ENCODE peak calls at places on chromosomes 1 and 21, in nine cellular contexts. X is AG10803; F is tibial artery; G is ascending aorta; C is OCI-LY7; D is K562; V is epithelial cell of proximal tubule; K is naive thymus-derived CD4-positive, alpha-beta T cell; H is foreskin fibroblast. Q is an unnamed sample.

GRCh38 chr1:228306275-228307217 is 98.7 kb downstream of the OBSCN start:
- DNase-seq in X (no peak), F (peak), G (no peak), C (no peak), D (no peak), V (no peak), K (no peak), H (no peak), Q (no peak)

GRCh38 chr1:115454835-115455511 is 116.9 kb upstream of the NGF start:
- DNase-seq in X (peak), F (no peak), G (no peak), C (no peak), D (no peak), V (no peak), K (no peak), H (peak), Q (no peak)

GRCh38 chr1:56666112-56666608 is 21.0 kb downstream of the PRKAA2 start:
- DNase-seq in X (no peak), F (no peak), G (no peak), C (no peak), D (no peak), V (no peak), K (no peak), H (no peak), Q (no peak)

GRCh38 chr1:39575191-39576015 is 1.2 kb downstream of the PABPC4 start:
- DNase-seq in X (peak), F (peak), G (peak), C (peak), D (peak), V (no peak), K (peak), H (peak), Q (no peak)

GRCh38 chr21:37365657-37366487 is 701 bp upstream of the DYRK1A start:
- DNase-seq in X (peak), F (peak), G (no peak), C (peak), D (no peak), V (no peak), K (peak), H (peak), Q (no peak)

GRCh38 chr1:225691377-225691776 is 38.5 kb upstream of the ENAH start:
- DNase-seq in X (peak), F (peak), G (no peak), C (no peak), D (no peak), V (no peak), K (no peak), H (no peak), Q (no peak)

GRCh38 chr21:29656504-29657227 is 283.1 kb downstream of the GRIK1 start:
- DNase-seq in X (peak), F (no peak), G (no peak), C (no peak), D (peak), V (peak), K (no peak), H (peak), Q (no peak)

GRCh38 chr1:109187127-109187526 is 26.6 kb upstream of the SARS1 start:
- DNase-seq in X (no peak), F (no peak), G (no peak), C (no peak), D (no peak), V (no peak), K (no peak), H (no peak), Q (no peak)

GRCh38 chr1:172343246-172344099 is 77.0 kb upstream of the C1orf105 start:
- DNase-seq in X (peak), F (no peak), G (no peak), C (no peak), D (no peak), V (peak), K (no peak), H (peak), Q (no peak)

GRCh38 chr1:154583691-154584212 is 16.2 kb downstream of the CHRNB2 start:
- DNase-seq in X (peak), F (peak), G (no peak), C (no peak), D (no peak), V (no peak), K (no peak), H (no peak), Q (no peak)

GRCh38 chr21:30979054-30979453 is 59.2 kb downstream of the KRTAP19-8 start:
- DNase-seq in X (no peak), F (no peak), G (no peak), C (no peak), D (no peak), V (no peak), K (peak), H (no peak), Q (no peak)

GRCh38 chr1:45569962-45570581 is 13.8 kb upstream of the NASP start:
- DNase-seq in X (peak), F (peak), G (no peak), C (peak), D (peak), V (peak), K (peak), H (peak), Q (peak)

GRCh38 chr1:160032165-160032827 is 506 bp upstream of the PIGM start:
- DNase-seq in X (no peak), F (no peak), G (no peak), C (peak), D (peak), V (no peak), K (peak), H (no peak), Q (no peak)

GRCh38 chr1:67893126-67893495 is 59.8 kb upstream of the GNG12 start:
- DNase-seq in X (no peak), F (no peak), G (no peak), C (no peak), D (no peak), V (no peak), K (no peak), H (no peak), Q (no peak)

GRCh38 chr1:4597020-4597419 is 57.4 kb upstream of the AJAP1 start:
- DNase-seq in X (no peak), F (no peak), G (no peak), C (no peak), D (no peak), V (no peak), K (no peak), H (no peak), Q (no peak)

GRCh38 chr1:147516157-147516917 is 25.0 kb upstream of the BCL9 start:
- DNase-seq in X (no peak), F (no peak), G (no peak), C (no peak), D (no peak), V (no peak), K (no peak), H (no peak), Q (no peak)

GRCh38 chr1:29708818-29709710 is 472.7 kb downstream of the PTPRU start:
- DNase-seq in X (peak), F (no peak), G (no peak), C (peak), D (no peak), V (no peak), K (no peak), H (peak), Q (no peak)

GRCh38 chr1:224273651-224274050 is 56.3 kb downstream of the NVL start:
- DNase-seq in X (peak), F (no peak), G (no peak), C (no peak), D (no peak), V (no peak), K (no peak), H (no peak), Q (no peak)

GRCh38 chr1:163069142-163069541 is at the start of gene RGS4:
- DNase-seq in X (peak), F (peak), G (no peak), C (no peak), D (peak), V (peak), K (no peak), H (peak), Q (no peak)

GRCh38 chr1:94721240-94721639 is 98.9 kb upstream of the SLC44A3 start:
- DNase-seq in X (no peak), F (no peak), G (no peak), C (no peak), D (no peak), V (no peak), K (no peak), H (no peak), Q (no peak)

GRCh38 chr1:156160000-156160743 is 6.8 kb downstream of the SEMA4A start:
- DNase-seq in X (no peak), F (no peak), G (no peak), C (no peak), D (no peak), V (no peak), K (no peak), H (no peak), Q (no peak)

GRCh38 chr1:85116856-85117255 is 68.6 kb upstream of the MCOLN3 start:
- DNase-seq in X (no peak), F (no peak), G (no peak), C (no peak), D (no peak), V (no peak), K (no peak), H (no peak), Q (no peak)

GRCh38 chr1:233904979-233905415 is 521 bp downstream of the SLC35F3 start:
- DNase-seq in X (no peak), F (no peak), G (no peak), C (no peak), D (peak), V (no peak), K (no peak), H (no peak), Q (no peak)

GRCh38 chr1:193185861-193186714 is at the start of gene B3GALT2:
- DNase-seq in X (peak), F (no peak), G (no peak), C (no peak), D (no peak), V (no peak), K (peak), H (no peak), Q (no peak)
- H3K4me3 ChIP-seq in X (peak), F (peak), G (peak), C (no peak), D (no peak), V (no peak), K (no peak), H (peak), Q (no peak)

GRCh38 chr1:37764888-37765441 is at the start of gene EPHA10:
- DNase-seq in X (no peak), F (no peak), G (no peak), C (no peak), D (no peak), V (no peak), K (no peak), H (no peak), Q (no peak)
- H3K4me3 ChIP-seq in X (no peak), F (no peak), G (no peak), C (no peak), D (no peak), V (no peak), K (no peak), H (no peak), Q (no peak)

DNA sequence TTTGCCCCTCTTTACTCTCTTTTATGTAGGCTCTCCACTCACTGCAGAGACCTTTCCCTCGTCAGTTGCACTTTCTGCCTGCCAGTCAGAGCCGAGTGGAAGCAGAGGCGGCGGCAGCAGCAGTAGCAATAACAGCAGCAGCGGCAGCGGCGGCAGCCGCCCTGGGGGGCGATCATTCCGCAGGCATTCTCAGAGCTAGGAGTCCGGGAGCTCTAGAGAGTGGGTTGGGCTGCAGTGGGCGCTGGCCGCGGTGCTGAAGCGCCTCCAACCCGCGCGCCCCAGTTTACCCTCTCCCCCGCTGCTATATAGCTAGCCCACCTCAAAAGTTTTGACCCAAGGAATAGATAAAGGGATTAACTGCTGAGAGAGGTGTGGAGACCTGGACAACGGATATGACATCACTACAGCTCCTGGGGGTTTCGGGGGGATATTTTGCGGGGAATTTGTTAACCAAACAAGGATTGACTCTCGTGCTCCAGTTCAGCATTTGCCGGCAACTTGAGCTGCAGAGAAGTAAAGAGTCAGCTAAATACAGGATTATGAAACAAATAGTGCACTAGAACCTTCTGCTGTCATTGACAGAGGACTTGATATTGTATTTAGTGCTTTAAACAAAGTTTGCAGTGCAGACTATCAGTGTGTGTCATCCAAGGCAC is at the start of gene OLFM3:
- DNase-seq in X (no peak), F (no peak), G (no peak), C (no peak), D (no peak), V (no peak), K (no peak), H (no peak), Q (no peak)
- H3K4me3 ChIP-seq in X (no peak), F (no peak), G (no peak), C (no peak), D (no peak), V (no peak), K (no peak), H (no peak), Q (no peak)

GRCh38 chr1:54410359-54410758 is 4.2 kb upstream of the SSBP3 start:
- DNase-seq in X (no peak), F (no peak), G (no peak), C (no peak), D (no peak), V (no peak), K (no peak), H (no peak), Q (no peak)
- H3K4me3 ChIP-seq in X (no peak), F (no peak), G (no peak), C (no peak), D (no peak), V (no peak), K (no peak), H (no peak), Q (no peak)

GRCh38 chr1:91851130-91852010 is 34.6 kb downstream of the TGFBR3 start:
- DNase-seq in X (peak), F (peak), G (peak), C (no peak), D (peak), V (no peak), K (no peak), H (peak), Q (no peak)
- H3K4me3 ChIP-seq in X (peak), F (peak), G (peak), C (no peak), D (no peak), V (peak), K (no peak), H (peak), Q (no peak)

Q was measured in GM12864.